ENCODE peak calls at places on chromosomes 5 and 9, in four cellular contexts. A is HFFc6; O is progenitor cell of endocrine pancreas; P is T-helper 2 cell treated with Interferon-gamma antibody and Interleukin-4, amounts not matched to agents 5 μg/mL and 100 μg/mL, for 36 hours. V is an unnamed sample.

GRCh38 chr9:37364136-37364535 is 58.4 kb upstream of the GRHPR start:
- DNase-seq in A (no peak), P (no peak), O (no peak), V (no peak)

GRCh38 chr5:128773378-128773777 is 191.9 kb upstream of the SLC27A6 start:
- DNase-seq in P (no peak), O (no peak), A (no peak), V (no peak)

GRCh38 chr5:36035696-36036095 is 31.0 kb downstream of the UGT3A2 start:
- DNase-seq in A (no peak), O (no peak), P (no peak), V (no peak)

GRCh38 chr9:91119147-91119546 is 242.6 kb downstream of the AUH start:
- DNase-seq in O (no peak), P (no peak), A (peak; percentile 87), V (no peak)

GRCh38 chr9:81664638-81665513 is 24.5 kb downstream of the TLE1 start:
- DNase-seq in A (no peak), P (no peak), O (no peak), V (no peak)

GRCh38 chr5:139312075-139312474 is 18.5 kb downstream of the MATR3 start:
- DNase-seq in A (no peak), P (no peak), O (no peak), V (no peak)

GRCh38 chr5:72209515-72210115 is 102.3 kb downstream of the MAP1B start:
- DNase-seq in P (no peak), O (no peak), A (peak; percentile 71), V (no peak)

GRCh38 chr9:137227057-137227852 is at the start of gene RNF224:
- DNase-seq in O (peak; percentile 80), P (peak; percentile 71), A (peak; percentile 65), V (peak; percentile 77)

GRCh38 chr9:98455957-98456621 is 200.6 kb upstream of the TBC1D2 start:
- DNase-seq in A (peak; percentile 58), P (no peak), O (no peak), V (no peak)

GRCh38 chr5:44770936-44771717 is 37.6 kb upstream of the MRPS30 start:
- DNase-seq in O (no peak), A (no peak), P (no peak), V (no peak)

GRCh38 chr5:108747111-108748009 is at the start of gene FER:
- DNase-seq in O (no peak), P (peak; percentile 67), A (peak; percentile 67), V (no peak)

GRCh38 chr9:94909250-94909894 is 182.9 kb downstream of the AOPEP start:
- DNase-seq in P (peak; percentile 28), A (no peak), O (no peak), V (no peak)

GRCh38 chr5:56772767-56773166 is 42.6 kb upstream of the MAP3K1 start:
- DNase-seq in P (no peak), A (no peak), O (no peak), V (no peak)

GRCh38 chr9:136262671-136263178 is 17.1 kb upstream of the QSOX2 start:
- DNase-seq in A (no peak), O (no peak), P (no peak), V (no peak)

GRCh38 chr5:141039517-141039916 is 11.7 kb upstream of the PCDHB1 start:
- DNase-seq in O (no peak), P (no peak), A (no peak), V (no peak)

GRCh38 chr5:131230406-131230805 is 33.4 kb upstream of the CDC42SE2 start:
- DNase-seq in P (no peak), A (no peak), O (no peak), V (no peak)

GRCh38 chr9:618478-618877 is 223.0 kb upstream of the DMRT1 start:
- DNase-seq in A (no peak), O (no peak), P (no peak), V (no peak)

GRCh38 chr5:79864364-79864763 is 126.7 kb downstream of the MTX3 start:
- DNase-seq in O (no peak), A (no peak), P (no peak), V (no peak)

GRCh38 chr9:76996700-76997099 is 22.8 kb upstream of the FOXB2 start:
- DNase-seq in P (no peak), O (no peak), A (peak; percentile 33), V (peak; percentile 85)

GRCh38 chr5:159902444-159903121 is 13.7 kb upstream of the ADRA1B start:
- DNase-seq in O (no peak), P (no peak), A (no peak), V (no peak)

GRCh38 chr5:77301447-77301878 is 91.0 kb downstream of the PDE8B start:
- DNase-seq in P (no peak), A (peak; percentile 99), O (no peak), V (no peak)

GRCh38 chr5:33608476-33609026 is 167.8 kb downstream of the TARS1 start:
- DNase-seq in A (no peak), P (no peak), O (no peak), V (no peak)

GRCh38 chr9:20604561-20604960 is 17.7 kb downstream of the MLLT3 start:
- DNase-seq in A (no peak), O (no peak), P (no peak), V (no peak)

GRCh38 chr5:126253406-126253805 is 169.8 kb upstream of the GRAMD2B start:
- DNase-seq in A (no peak), O (no peak), P (no peak), V (no peak)

V was measured in right cardiac atrium.